ENCODE peak calls at places on chromosomes 1 and 21, in nine cellular contexts. N, Q, H, V, M, W, F, K and G are unnamed samples.

GRCh38 chr1:206930210-206930798 is 8.6 kb upstream of the FCMR start:
- DNase-seq in M (no peak), Q (no peak), F (no peak), H (no peak), W (no peak), K (no peak), V (no peak), N (no peak), G (no peak)

GRCh38 chr1:94276900-94277581 is 39.7 kb upstream of the ARHGAP29 start:
- DNase-seq in K (no peak), M (no peak), Q (no peak), N (no peak), F (no peak), H (no peak), W (no peak), V (no peak), G (no peak)

GRCh38 chr21:44703731-44704635 is 7.0 kb downstream of the KRTAP10-12 start:
- DNase-seq in K (no peak), N (no peak), Q (no peak), V (no peak), W (no peak), F (no peak), H (no peak), M (no peak), G (no peak)

GRCh38 chr1:215636258-215636965 is 69.3 kb downstream of the KCTD3 start:
- DNase-seq in N (no peak), V (peak), Q (peak), W (no peak), H (no peak), M (peak), F (no peak), K (peak), G (no peak)

GRCh38 chr1:173666646-173667045 is 3.0 kb downstream of the ANKRD45 start:
- DNase-seq in Q (peak), N (no peak), H (no peak), M (peak), F (no peak), V (no peak), W (no peak), K (no peak), G (no peak)

GRCh38 chr1:30232288-30232899 is 491.0 kb downstream of the MATN1 start:
- DNase-seq in K (no peak), N (no peak), V (no peak), F (no peak), Q (no peak), M (no peak), W (no peak), H (peak), G (no peak)

GRCh38 chr1:211551628-211552465 is 27.1 kb downstream of the SLC30A1 start:
- DNase-seq in K (no peak), M (peak), V (no peak), Q (peak), F (no peak), W (peak), N (no peak), H (no peak), G (no peak)

GRCh38 chr1:54681396-54681795 is 34.3 kb upstream of the TTC4 start:
- DNase-seq in Q (no peak), V (no peak), H (peak), K (no peak), W (no peak), N (no peak), F (no peak), M (peak), G (no peak)

GRCh38 chr1:183191833-183192232 is 5.8 kb downstream of the LAMC2 start:
- DNase-seq in M (peak), W (no peak), H (no peak), Q (peak), V (peak), K (no peak), F (no peak), N (no peak), G (no peak)

GRCh38 chr1:57748696-57749095 is 324.8 kb upstream of the DAB1 start:
- DNase-seq in V (no peak), K (no peak), W (no peak), H (no peak), F (no peak), M (no peak), N (no peak), Q (no peak), G (no peak)

GRCh38 chr1:247948558-247948957 is at the start of gene OR2L8:
- DNase-seq in Q (no peak), W (no peak), F (no peak), H (no peak), M (no peak), V (no peak), N (no peak), K (no peak), G (no peak)

GRCh38 chr1:214637722-214638473 is 34.9 kb downstream of the CENPF start:
- DNase-seq in H (peak), Q (peak), F (no peak), V (peak), M (peak), N (peak), W (no peak), K (peak), G (peak)

GRCh38 chr1:53076721-53077598 is 14.9 kb downstream of the PODN start:
- DNase-seq in W (no peak), F (no peak), H (no peak), N (no peak), M (no peak), Q (no peak), K (no peak), V (no peak), G (no peak)

GRCh38 chr1:53573931-53574330 is 114.7 kb downstream of the DMRTB1 start:
- DNase-seq in N (no peak), W (no peak), V (no peak), H (no peak), K (no peak), Q (no peak), F (no peak), M (no peak), G (no peak)

GRCh38 chr1:178548108-178548507 is 35.2 kb downstream of the TEX35 start:
- DNase-seq in K (no peak), W (no peak), Q (no peak), M (no peak), V (no peak), N (no peak), H (no peak), F (no peak), G (no peak)

GRCh38 chr1:116150368-116150767 is 39.2 kb downstream of the MAB21L3 start:
- DNase-seq in V (no peak), W (no peak), Q (no peak), N (no peak), M (no peak), K (no peak), F (no peak), H (no peak), G (no peak)

GRCh38 chr1:40317394-40318074 is 448 bp upstream of the COL9A2 start:
- DNase-seq in W (no peak), K (no peak), V (peak), F (no peak), M (no peak), N (no peak), H (peak), Q (no peak), G (no peak)

GRCh38 chr1:185533596-185533995 is 200.6 kb upstream of the HMCN1 start:
- DNase-seq in K (no peak), M (peak), W (no peak), H (no peak), Q (no peak), V (no peak), F (no peak), N (no peak), G (no peak)

GRCh38 chr1:33008051-33008914 is 28.4 kb downstream of the AK2 start:
- DNase-seq in M (no peak), F (no peak), N (no peak), W (no peak), Q (peak), V (no peak), K (no peak), H (no peak), G (no peak)

GRCh38 chr21:16058896-16059295 is 329.1 kb downstream of the USP25 start:
- DNase-seq in N (no peak), M (no peak), H (no peak), Q (no peak), F (no peak), W (no peak), K (no peak), V (no peak), G (no peak)

GRCh38 chr1:3166206-3166918 is 97.4 kb downstream of the PRDM16 start:
- DNase-seq in F (no peak), Q (no peak), W (no peak), N (no peak), M (no peak), H (no peak), K (no peak), V (no peak), G (no peak)

GRCh38 chr1:32724678-32725594 is 22.4 kb upstream of the SYNC start:
- DNase-seq in K (peak), H (peak), W (peak), V (peak), M (peak), N (no peak), F (no peak), Q (peak), G (peak)

GRCh38 chr1:11691302-11691914 is at the start of gene DRAXIN:
- DNase-seq in K (no peak), N (no peak), F (peak), Q (no peak), H (peak), V (no peak), W (no peak), M (no peak), G (no peak)

GRCh38 chr1:242083742-242084141 is 84.8 kb upstream of the MAP1LC3C start:
- DNase-seq in H (no peak), Q (no peak), F (no peak), W (no peak), N (no peak), K (no peak), V (no peak), M (no peak), G (no peak)

GRCh38 chr1:160837558-160838205 is 25.0 kb downstream of the CD244 start:
- DNase-seq in N (peak), K (peak), V (no peak), M (no peak), Q (peak), H (peak), W (peak), F (no peak), G (peak)

GRCh38 chr1:39258146-39258924 is 53.8 kb downstream of the MACF1 start:
- DNase-seq in N (peak), Q (peak), W (no peak), M (peak), K (peak), H (peak), F (peak), V (peak), G (peak)

GRCh38 chr1:10401281-10401680 is 2.4 kb downstream of the PGD start:
- DNase-seq in F (no peak), V (peak), Q (no peak), W (no peak), K (no peak), M (peak), N (no peak), H (peak), G (no peak)

GRCh38 chr1:8197493-8198282 is 120.2 kb upstream of the SLC45A1 start:
- DNase-seq in N (no peak), W (peak), K (peak), M (peak), F (no peak), V (peak), Q (peak), H (peak), G (no peak)

GRCh38 chr21:45313015-45313414 is 25.3 kb upstream of the POFUT2 start:
- DNase-seq in F (no peak), W (no peak), V (no peak), K (no peak), N (no peak), Q (no peak), H (no peak), M (no peak), G (no peak)

GRCh38 chr1:20187103-20187812 is 940 bp upstream of the PLA2G2C start:
- DNase-seq in K (peak), W (no peak), H (no peak), V (no peak), N (peak), F (no peak), Q (no peak), M (no peak), G (no peak)

GRCh38 chr1:179251675-179252074 is 22.2 kb upstream of the ABL2 start:
- DNase-seq in Q (peak), W (peak), F (no peak), H (peak), M (peak), V (peak), N (no peak), K (no peak), G (no peak)

GRCh38 chr1:61616830-61617229 is 108.1 kb downstream of the TM2D1 start:
- DNase-seq in N (no peak), W (no peak), Q (no peak), H (no peak), M (no peak), K (no peak), V (no peak), F (no peak), G (no peak)

GRCh38 chr1:77060000-77060399 is 159.2 kb downstream of the PIGK start:
- DNase-seq in M (no peak), K (no peak), H (peak), V (no peak), W (peak), F (no peak), Q (no peak), N (no peak), G (peak)

GRCh38 chr1:243495442-243496172 is 239.8 kb downstream of the SDCCAG8 start:
- DNase-seq in F (no peak), K (no peak), M (peak), V (no peak), W (peak), H (no peak), N (no peak), Q (peak), G (no peak)